ENCODE peak calls at places on chromosome 15, in seven cellular contexts. A is stomach; T is SJSA1; B is neural progenitor cell; Y is tibial artery; D is CD4-positive, alpha-beta T cell; G is esophagus squamous epithelium. U is an unnamed sample.

GRCh38 chr15:35444557-35445204 is 101.3 kb downstream of the DPH6 start:
- DNase-seq in T (no peak), Y (no peak), G (no peak), A (no peak), D (no peak), B (peak), U (no peak)

GRCh38 chr15:89680282-89680873 is 1.2 kb upstream of the PLIN1 start:
- DNase-seq in Y (peak), B (no peak), A (peak), T (no peak), G (no peak), D (no peak), U (no peak)

GRCh38 chr15:41812820-41813375 is 15.0 kb upstream of the JMJD7 start:
- DNase-seq in Y (no peak), T (no peak), B (no peak), D (no peak), G (no peak), A (no peak), U (no peak)

GRCh38 chr15:31905054-31905453 is 125.3 kb upstream of the CHRNA7 start:
- DNase-seq in A (no peak), D (no peak), G (no peak), Y (no peak), T (no peak), B (peak), U (no peak)

GRCh38 chr15:74227968-74228722 is 8.0 kb upstream of the CCDC33 start:
- DNase-seq in Y (no peak), A (peak), T (no peak), G (no peak), D (no peak), B (no peak), U (no peak)

GRCh38 chr15:35838422-35839150 is 292.6 kb upstream of the DPH6 start:
- DNase-seq in B (peak), Y (no peak), D (no peak), A (no peak), T (no peak), G (no peak), U (no peak)

GRCh38 chr15:40684381-40684780 is 10.6 kb upstream of the RAD51 start:
- DNase-seq in Y (no peak), G (no peak), D (no peak), T (no peak), A (no peak), B (no peak), U (no peak)

GRCh38 chr15:56959318-56959648 is 40.8 kb downstream of the TCF12 start:
- DNase-seq in B (no peak), D (no peak), T (no peak), A (no peak), G (no peak), Y (no peak), U (no peak)

GRCh38 chr15:31396881-31397560 is 70.4 kb downstream of the KLF13 start:
- DNase-seq in G (peak), D (no peak), T (peak), B (peak), A (peak), Y (peak), U (no peak)

GRCh38 chr15:70101459-70102113 is 3.9 kb upstream of the TLE3 start:
- DNase-seq in B (peak), Y (no peak), D (no peak), T (peak), G (no peak), A (peak), U (no peak)

GRCh38 chr15:42059661-42060476 is 34.5 kb downstream of the PLA2G4D start:
- DNase-seq in G (no peak), A (peak), D (peak), Y (peak), T (no peak), B (peak), U (no peak)

GRCh38 chr15:62165029-62165792 is at the start of gene C2CD4B:
- DNase-seq in B (peak), A (peak), G (no peak), Y (peak), T (no peak), D (no peak), U (no peak)

GRCh38 chr15:98649621-98649995 is 1.3 kb downstream of the IGF1R start:
- DNase-seq in B (peak), T (no peak), Y (no peak), G (no peak), A (peak), D (peak), U (no peak)

GRCh38 chr15:67164811-67165652 is 89.4 kb downstream of the AAGAB start:
- DNase-seq in B (peak), Y (peak), D (no peak), G (no peak), A (no peak), T (no peak), U (no peak)

GRCh38 chr15:43225201-43225949 is 4.6 kb upstream of the EPB42 start:
- DNase-seq in T (no peak), A (no peak), D (no peak), Y (peak), G (no peak), B (peak), U (no peak)

DNA sequence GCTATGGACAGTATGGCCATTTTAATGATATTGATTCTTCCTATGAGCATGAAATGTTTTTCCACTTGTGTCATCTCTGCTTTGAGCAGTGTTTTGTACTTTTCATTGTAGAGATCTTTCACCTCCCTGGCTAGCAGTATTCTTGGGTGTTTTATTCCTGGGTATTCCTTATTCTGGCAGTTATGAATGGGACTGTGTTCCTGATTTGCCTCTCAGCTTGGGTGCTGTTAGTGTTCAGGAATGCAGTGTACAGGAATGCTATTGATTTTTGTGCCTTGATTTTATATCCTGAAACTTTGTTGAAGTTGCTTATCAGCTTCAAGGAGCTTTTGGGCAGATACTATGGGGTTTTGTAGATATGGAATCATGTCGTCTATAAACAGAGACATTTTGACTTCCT is 49.5 kb upstream of the CTXND1 start:
- DNase-seq in T (no peak), A (no peak), B (no peak), D (no peak), Y (no peak), G (no peak), U (no peak)
- H3K27ac ChIP-seq in T (no peak), A (no peak), B (no peak), D (no peak), Y (no peak), G (no peak), U (no peak)

GRCh38 chr15:59256538-59256937 is 49.9 kb downstream of the LDHAL6B start:
- DNase-seq in A (no peak), D (no peak), Y (no peak), B (no peak), G (no peak), T (no peak), U (no peak)
- H3K27ac ChIP-seq in A (no peak), D (no peak), Y (no peak), B (no peak), G (no peak), T (no peak), U (peak)

GRCh38 chr15:91420689-91421088 is 320.6 kb downstream of the SV2B start:
- DNase-seq in T (no peak), B (no peak), D (no peak), Y (no peak), G (no peak), A (no peak), U (no peak)
- H3K27ac ChIP-seq in T (no peak), B (no peak), D (no peak), Y (no peak), G (no peak), A (no peak), U (no peak)

DNA sequence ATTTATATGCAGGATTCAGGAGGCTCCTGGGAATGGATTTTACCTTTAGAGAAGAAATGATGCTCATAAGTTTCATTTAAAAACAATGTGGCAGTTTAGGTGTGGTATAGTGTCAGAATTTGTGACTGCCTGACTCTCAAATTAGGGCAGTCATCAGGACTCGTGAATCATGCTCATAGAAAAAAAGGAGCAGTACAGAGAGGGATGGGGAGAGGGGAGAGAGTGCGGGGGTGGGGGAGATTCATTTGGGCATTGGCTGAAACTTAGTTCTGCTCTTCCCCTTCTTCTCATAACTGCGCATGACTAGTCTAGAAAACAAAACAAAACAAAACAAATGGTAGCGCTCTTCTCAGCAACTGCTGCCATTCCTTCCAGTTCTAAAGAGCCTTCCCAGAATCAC is 44.3 kb downstream of the PRTG start:
- DNase-seq in B (no peak), D (no peak), G (no peak), T (no peak), A (no peak), Y (no peak), U (no peak)
- H3K27ac ChIP-seq in B (peak), D (no peak), G (no peak), T (no peak), A (no peak), Y (no peak), U (no peak)

U was measured in epithelial cell of prostate.